ENCODE peak calls at places on chromosomes 12 and 14, in nine cellular contexts. One of them, this sample, is unnamed.

GRCh38 chr14:27528328-27528727 is 930.5 kb upstream of the NOVA1 start:
- DNase-seq in ovary: no peak
- DNase-seq in suprapubic skin: no peak
- DNase-seq in sigmoid colon: no peak
- DNase-seq in A549: peak
- DNase-seq in K562: no peak
- DNase-seq in upper lobe of left lung: no peak
- DNase-seq in GM12878: no peak
- DNase-seq in transverse colon: no peak
- DNase-seq in this sample: no peak

GRCh38 chr14:46574236-46574970 is 77.2 kb downstream of the RPL10L start:
- DNase-seq in K562: no peak
- DNase-seq in A549: no peak
- DNase-seq in transverse colon: no peak
- DNase-seq in ovary: no peak
- DNase-seq in upper lobe of left lung: no peak
- DNase-seq in sigmoid colon: no peak
- DNase-seq in suprapubic skin: no peak
- DNase-seq in GM12878: no peak
- DNase-seq in this sample: no peak

GRCh38 chr14:78170203-78170602 is at the start of gene NRXN3:
- DNase-seq in upper lobe of left lung: no peak
- DNase-seq in A549: no peak
- DNase-seq in GM12878: no peak
- DNase-seq in K562: no peak
- DNase-seq in suprapubic skin: no peak
- DNase-seq in sigmoid colon: no peak
- DNase-seq in transverse colon: peak
- DNase-seq in ovary: no peak
- DNase-seq in this sample: no peak

GRCh38 chr14:68349900-68350323 is 443.0 kb downstream of the ZFP36L1 start:
- DNase-seq in upper lobe of left lung: no peak
- DNase-seq in ovary: no peak
- DNase-seq in transverse colon: no peak
- DNase-seq in K562: no peak
- DNase-seq in suprapubic skin: no peak
- DNase-seq in A549: no peak
- DNase-seq in GM12878: no peak
- DNase-seq in sigmoid colon: no peak
- DNase-seq in this sample: peak

GRCh38 chr14:84520711-84521338 is 1009.1 kb upstream of the FLRT2 start:
- DNase-seq in GM12878: no peak
- DNase-seq in upper lobe of left lung: no peak
- DNase-seq in sigmoid colon: no peak
- DNase-seq in A549: no peak
- DNase-seq in suprapubic skin: no peak
- DNase-seq in ovary: no peak
- DNase-seq in transverse colon: no peak
- DNase-seq in K562: no peak
- DNase-seq in this sample: no peak

GRCh38 chr12:66804555-66804954 is 125.7 kb upstream of the GRIP1 start:
- DNase-seq in A549: no peak
- DNase-seq in sigmoid colon: no peak
- DNase-seq in GM12878: no peak
- DNase-seq in K562: no peak
- DNase-seq in transverse colon: no peak
- DNase-seq in upper lobe of left lung: no peak
- DNase-seq in suprapubic skin: no peak
- DNase-seq in ovary: no peak
- DNase-seq in this sample: no peak

GRCh38 chr12:42459336-42459847 is 130.2 kb downstream of the PRICKLE1 start:
- DNase-seq in A549: no peak
- DNase-seq in GM12878: no peak
- DNase-seq in upper lobe of left lung: no peak
- DNase-seq in sigmoid colon: no peak
- DNase-seq in transverse colon: no peak
- DNase-seq in suprapubic skin: no peak
- DNase-seq in K562: no peak
- DNase-seq in ovary: no peak
- DNase-seq in this sample: no peak

GRCh38 chr14:101187017-101187815 is 283.7 kb upstream of the RTL1 start:
- DNase-seq in GM12878: no peak
- DNase-seq in K562: no peak
- DNase-seq in transverse colon: no peak
- DNase-seq in suprapubic skin: no peak
- DNase-seq in sigmoid colon: no peak
- DNase-seq in A549: no peak
- DNase-seq in upper lobe of left lung: no peak
- DNase-seq in ovary: no peak
- DNase-seq in this sample: peak

GRCh38 chr14:72416892-72417291 is 477.0 kb downstream of the DPF3 start:
- DNase-seq in K562: no peak
- DNase-seq in transverse colon: peak
- DNase-seq in A549: peak
- DNase-seq in suprapubic skin: no peak
- DNase-seq in upper lobe of left lung: no peak
- DNase-seq in ovary: no peak
- DNase-seq in sigmoid colon: no peak
- DNase-seq in GM12878: peak
- DNase-seq in this sample: no peak

GRCh38 chr14:69487771-69488170 is 3.2 kb downstream of the PLEKHD1 start:
- DNase-seq in A549: no peak
- DNase-seq in ovary: no peak
- DNase-seq in transverse colon: no peak
- DNase-seq in upper lobe of left lung: no peak
- DNase-seq in suprapubic skin: no peak
- DNase-seq in K562: no peak
- DNase-seq in sigmoid colon: no peak
- DNase-seq in GM12878: no peak
- DNase-seq in this sample: no peak

GRCh38 chr14:50335389-50335788 is 23.3 kb downstream of the DMAC2L start:
- DNase-seq in transverse colon: peak
- DNase-seq in sigmoid colon: peak
- DNase-seq in ovary: peak
- DNase-seq in A549: no peak
- DNase-seq in upper lobe of left lung: no peak
- DNase-seq in GM12878: no peak
- DNase-seq in suprapubic skin: peak
- DNase-seq in K562: no peak
- DNase-seq in this sample: no peak

DNA sequence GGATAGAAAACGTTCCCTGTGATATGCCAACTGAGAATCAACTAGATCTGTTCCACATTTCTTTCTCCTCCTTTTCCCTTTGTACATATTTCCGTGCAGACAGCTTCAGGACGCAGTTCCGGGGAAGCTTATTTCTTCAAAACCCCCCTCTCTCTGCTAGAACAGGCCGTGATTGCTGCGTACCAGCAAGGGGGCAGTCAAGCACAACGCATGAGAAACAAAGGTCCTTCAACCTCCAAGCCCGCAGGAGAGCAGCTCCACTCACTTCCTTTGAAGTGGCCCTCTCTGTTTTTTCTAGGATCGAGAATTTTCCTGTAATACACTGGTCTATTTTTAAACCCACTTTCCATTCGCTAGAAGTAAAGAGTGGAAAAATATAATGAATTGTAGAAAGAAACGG is 80.8 kb downstream of the ZNF664 start:
- DNase-seq in A549: peak
- DNase-seq in GM12878: no peak
- DNase-seq in K562: no peak
- DNase-seq in ovary: peak
- DNase-seq in upper lobe of left lung: no peak
- DNase-seq in sigmoid colon: peak
- DNase-seq in suprapubic skin: no peak
- DNase-seq in transverse colon: peak
- DNase-seq in this sample: peak
- TF ChIP-seq EP300 in A549: no peak
- TF ChIP-seq EP300 in GM12878: no peak
- TF ChIP-seq EP300 in K562: no peak
- TF ChIP-seq EP300 in ovary: no peak
- TF ChIP-seq EP300 in upper lobe of left lung: no peak
- TF ChIP-seq EP300 in sigmoid colon: no peak
- TF ChIP-seq EP300 in suprapubic skin: no peak
- TF ChIP-seq EP300 in transverse colon: no peak
- TF ChIP-seq EP300 in this sample: no peak

DNA sequence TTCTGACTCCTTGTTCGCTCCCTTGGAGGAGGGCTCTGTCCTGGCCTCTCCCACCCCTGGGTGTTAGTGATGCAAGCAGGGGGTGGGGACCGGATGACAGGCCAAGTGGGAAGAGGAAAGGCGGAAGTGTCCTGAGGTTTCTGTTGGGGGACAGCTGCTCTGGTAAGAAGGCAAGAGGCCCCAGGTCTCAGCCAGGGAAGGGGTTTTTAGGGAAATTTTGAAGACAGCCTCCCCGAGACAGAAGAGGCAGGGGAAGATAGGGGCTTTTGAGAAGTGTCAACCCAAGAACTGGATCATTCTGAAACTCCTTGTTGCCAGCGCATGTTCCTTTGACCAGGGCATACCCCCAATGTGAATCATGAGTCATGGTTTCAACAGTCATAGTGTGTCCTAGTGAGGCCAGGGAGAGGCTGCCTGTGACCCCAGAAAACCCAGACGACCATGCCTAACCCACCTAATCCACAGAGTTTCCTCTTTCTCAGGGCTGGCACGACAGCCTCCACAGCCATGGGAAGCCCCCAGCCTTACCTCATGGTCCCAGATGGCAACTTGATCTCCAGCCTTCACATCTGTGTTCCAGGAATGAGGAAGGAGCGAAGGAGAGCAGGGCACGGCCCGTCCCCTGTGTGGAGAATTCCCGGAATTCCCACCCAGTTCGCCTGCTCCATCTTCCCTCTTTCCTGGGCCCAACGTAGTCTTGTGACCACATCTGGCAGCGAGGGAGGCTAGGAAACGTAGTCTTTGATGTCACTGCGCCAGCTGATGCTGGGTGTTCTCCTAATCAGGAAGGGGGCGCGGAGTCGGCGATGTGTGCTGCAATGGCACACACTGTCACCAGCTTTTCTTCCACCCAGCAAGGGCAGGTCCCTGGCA is 4.9 kb upstream of the GPR132 start:
- DNase-seq in suprapubic skin: peak
- DNase-seq in transverse colon: no peak
- DNase-seq in GM12878: peak
- DNase-seq in upper lobe of left lung: peak
- DNase-seq in A549: no peak
- DNase-seq in K562: peak
- DNase-seq in sigmoid colon: peak
- DNase-seq in ovary: no peak
- DNase-seq in this sample: no peak
- TF ChIP-seq EP300 in suprapubic skin: no peak
- TF ChIP-seq EP300 in transverse colon: no peak
- TF ChIP-seq EP300 in GM12878: peak
- TF ChIP-seq EP300 in upper lobe of left lung: no peak
- TF ChIP-seq EP300 in A549: no peak
- TF ChIP-seq EP300 in K562: no peak
- TF ChIP-seq EP300 in sigmoid colon: no peak
- TF ChIP-seq EP300 in ovary: no peak
- TF ChIP-seq EP300 in this sample: no peak

GRCh38 chr12:6979021-6979420 is 8.3 kb downstream of the EMG1 start:
- DNase-seq in upper lobe of left lung: no peak
- DNase-seq in K562: no peak
- DNase-seq in A549: no peak
- DNase-seq in ovary: no peak
- DNase-seq in transverse colon: no peak
- DNase-seq in sigmoid colon: no peak
- DNase-seq in GM12878: no peak
- DNase-seq in suprapubic skin: no peak
- DNase-seq in this sample: no peak
- TF ChIP-seq EP300 in upper lobe of left lung: no peak
- TF ChIP-seq EP300 in K562: no peak
- TF ChIP-seq EP300 in A549: no peak
- TF ChIP-seq EP300 in ovary: no peak
- TF ChIP-seq EP300 in transverse colon: no peak
- TF ChIP-seq EP300 in sigmoid colon: no peak
- TF ChIP-seq EP300 in GM12878: no peak
- TF ChIP-seq EP300 in suprapubic skin: no peak
- TF ChIP-seq EP300 in this sample: no peak

GRCh38 chr14:102217399-102217798 is 77.7 kb downstream of the WDR20 start:
- DNase-seq in GM12878: no peak
- DNase-seq in transverse colon: no peak
- DNase-seq in A549: no peak
- DNase-seq in upper lobe of left lung: no peak
- DNase-seq in suprapubic skin: no peak
- DNase-seq in sigmoid colon: no peak
- DNase-seq in ovary: no peak
- DNase-seq in K562: no peak
- DNase-seq in this sample: no peak

GRCh38 chr14:102213984-102214658 is 74.4 kb downstream of the WDR20 start:
- DNase-seq in transverse colon: no peak
- DNase-seq in ovary: no peak
- DNase-seq in upper lobe of left lung: no peak
- DNase-seq in A549: peak
- DNase-seq in K562: no peak
- DNase-seq in GM12878: no peak
- DNase-seq in sigmoid colon: no peak
- DNase-seq in suprapubic skin: no peak
- DNase-seq in this sample: no peak

GRCh38 chr14:102213470-102213869 is 73.8 kb downstream of the WDR20 start:
- DNase-seq in A549: no peak
- DNase-seq in GM12878: no peak
- DNase-seq in transverse colon: no peak
- DNase-seq in upper lobe of left lung: no peak
- DNase-seq in suprapubic skin: no peak
- DNase-seq in ovary: no peak
- DNase-seq in K562: no peak
- DNase-seq in sigmoid colon: no peak
- DNase-seq in this sample: no peak

GRCh38 chr14:102215071-102215470 is 75.4 kb downstream of the WDR20 start:
- DNase-seq in ovary: no peak
- DNase-seq in GM12878: no peak
- DNase-seq in sigmoid colon: peak
- DNase-seq in K562: no peak
- DNase-seq in suprapubic skin: no peak
- DNase-seq in upper lobe of left lung: no peak
- DNase-seq in transverse colon: no peak
- DNase-seq in A549: no peak
- DNase-seq in this sample: no peak

DNA sequence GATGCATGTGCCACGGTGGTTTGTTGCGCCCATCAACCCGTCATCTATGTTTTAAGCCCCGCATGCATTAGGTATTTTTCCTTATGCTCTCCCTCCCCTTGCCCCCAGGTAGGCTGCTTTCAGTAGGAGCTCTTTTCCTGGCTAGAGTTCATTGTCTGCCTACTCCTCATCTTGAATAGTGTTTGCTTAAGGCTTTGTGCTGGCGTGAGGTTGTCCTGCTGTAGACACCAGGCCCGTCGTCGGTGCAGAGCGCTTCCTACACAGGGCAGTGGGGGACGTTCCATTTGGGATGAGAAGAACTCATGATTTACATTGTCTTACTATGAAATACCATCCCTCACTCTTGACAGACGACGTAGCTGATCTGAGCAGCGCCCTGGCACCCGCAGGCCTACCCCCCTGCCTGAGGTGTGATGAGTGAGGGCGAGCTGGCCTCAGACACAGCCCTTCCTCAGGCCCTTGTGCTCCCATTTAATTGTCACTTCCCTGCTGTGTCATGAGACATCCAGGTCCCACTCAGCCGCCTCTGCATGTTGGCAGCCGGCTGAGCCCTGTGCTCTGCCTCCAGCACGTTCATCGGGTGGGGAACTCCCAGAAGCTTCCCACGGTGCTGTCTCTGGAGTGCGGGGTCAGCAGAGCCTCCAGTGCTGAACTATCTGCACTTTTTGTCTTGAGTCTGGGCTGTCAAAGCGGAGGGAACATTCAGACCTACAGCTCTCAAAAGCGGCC is 76.0 kb downstream of the WDR20 start:
- DNase-seq in K562: no peak
- DNase-seq in ovary: no peak
- DNase-seq in GM12878: no peak
- DNase-seq in sigmoid colon: no peak
- DNase-seq in transverse colon: no peak
- DNase-seq in A549: no peak
- DNase-seq in suprapubic skin: no peak
- DNase-seq in upper lobe of left lung: no peak
- DNase-seq in this sample: no peak
- TF ChIP-seq EP300 in K562: no peak
- TF ChIP-seq EP300 in ovary: no peak
- TF ChIP-seq EP300 in GM12878: no peak
- TF ChIP-seq EP300 in sigmoid colon: no peak
- TF ChIP-seq EP300 in transverse colon: no peak
- TF ChIP-seq EP300 in A549: no peak
- TF ChIP-seq EP300 in suprapubic skin: no peak
- TF ChIP-seq EP300 in upper lobe of left lung: no peak
- TF ChIP-seq EP300 in this sample: no peak